ENCODE peak calls at places on chromosome 17, in seven cellular contexts. C is naive thymus-derived CD4-positive, alpha-beta T cell; F is ascending aorta; L is A673; P is mucosa of descending colon; I is heart right ventricle; H is body of pancreas. X is an unnamed sample. For H3K36me3 and H3K9me3, the result is how much of the 10 kb centered on the place peaks cover.

GRCh38 chr17:14334919-14335318 is 34.0 kb downstream of the HS3ST3B1 start:
- DNase-seq in C (no peak), F (no peak), L (no peak), P (no peak), I (peak), H (no peak), X (no peak)

GRCh38 chr17:19750835-19751234 is 2.7 kb upstream of the ALDH3A1 start:
- DNase-seq in C (no peak), F (no peak), L (no peak), P (no peak), I (no peak), H (no peak), X (no peak)

GRCh38 chr17:66373944-66374817 is 71.8 kb downstream of the PRKCA start:
- DNase-seq in C (peak), F (no peak), L (peak), P (peak), I (peak), H (peak), X (peak)

GRCh38 chr17:9151091-9151490 is 129.8 kb downstream of the NTN1 start:
- DNase-seq in C (no peak), F (no peak), L (no peak), P (no peak), I (no peak), H (peak), X (no peak)

GRCh38 chr17:58060596-58061191 is 22.5 kb upstream of the DYNLL2 start:
- DNase-seq in C (no peak), F (no peak), L (no peak), P (peak), I (peak), H (peak), X (no peak)

GRCh38 chr17:49699967-49700575 is 7.7 kb downstream of the SLC35B1 start:
- DNase-seq in C (no peak), F (no peak), L (no peak), P (no peak), I (peak), H (no peak), X (no peak)

GRCh38 chr17:77887464-77888241 is 70.8 kb upstream of the TNRC6C start:
- DNase-seq in C (peak), F (peak), L (peak), P (peak), I (peak), H (peak), X (peak)

GRCh38 chr17:4074831-4075495 is 67.9 kb downstream of the ZZEF1 start:
- DNase-seq in C (peak), F (no peak), L (peak), P (no peak), I (no peak), H (peak), X (peak)

GRCh38 chr17:30321314-30321713 is 12.5 kb downstream of the TMIGD1 start:
- DNase-seq in C (no peak), F (no peak), L (no peak), P (no peak), I (no peak), H (no peak), X (no peak)

GRCh38 chr17:10463402-10463801 is 6.0 kb downstream of the MYH4 start:
- DNase-seq in C (no peak), F (no peak), L (peak), P (no peak), I (no peak), H (no peak), X (no peak)

GRCh38 chr17:3845361-3845753 is 689 bp downstream of the NCBP3 start:
- DNase-seq in C (no peak), F (no peak), L (no peak), P (no peak), I (no peak), H (no peak), X (peak)

GRCh38 chr17:38402897-38403296 is 25.4 kb upstream of the ARHGAP23 start:
- DNase-seq in C (no peak), F (no peak), L (no peak), P (no peak), I (no peak), H (no peak), X (no peak)

GRCh38 chr17:27293359-27293897 is 486 bp upstream of the WSB1 start:
- DNase-seq in C (peak), F (no peak), L (no peak), P (peak), I (no peak), H (peak), X (peak)

GRCh38 chr17:38777641-38778250 is 21.6 kb downstream of the PIP4K2B start:
- DNase-seq in C (no peak), F (no peak), L (no peak), P (no peak), I (no peak), H (no peak), X (no peak)

GRCh38 chr17:80477647-80478478 is 1.5 kb upstream of the NPTX1 start:
- DNase-seq in C (no peak), F (no peak), L (peak), P (no peak), I (peak), H (no peak), X (no peak)
- H3K4me3 ChIP-seq in C (no peak), F (peak), L (no peak), P (no peak), I (peak), H (no peak), X (no peak)

DNA sequence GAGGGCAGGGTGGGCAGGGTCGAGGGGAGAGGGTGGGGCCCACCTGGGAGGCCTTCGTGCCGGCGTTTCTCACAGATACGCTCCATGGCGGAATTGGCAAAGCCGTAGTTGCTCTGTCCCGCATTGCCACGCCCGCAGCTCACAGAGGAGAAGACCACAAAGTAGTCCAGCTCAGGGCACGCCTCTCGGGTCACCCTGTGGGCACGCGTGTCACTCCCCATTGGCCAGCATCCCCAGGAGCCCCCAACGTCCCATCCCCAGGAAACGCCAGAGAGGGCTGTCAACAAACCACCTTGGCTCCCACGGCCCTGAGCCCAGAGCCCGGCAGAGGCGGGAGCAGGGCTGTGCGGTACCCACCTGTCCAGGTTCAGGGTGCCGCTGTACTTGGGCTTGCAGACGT is 16.1 kb downstream of the FASN start:
- DNase-seq in C (no peak), F (no peak), L (no peak), P (no peak), I (no peak), H (no peak), X (no peak)
- H3K36me3 ChIP-seq in C (half or more), F (half or more), L (half or more), P (under half), I (half or more), H (under half), X (under half)

GRCh38 chr17:65043802-65044201 is 12.7 kb downstream of the GNA13 start:
- DNase-seq in C (no peak), F (no peak), L (no peak), P (no peak), I (no peak), H (no peak), X (no peak)
- H3K9me3 ChIP-seq in C (under half), F (under half), L (under half), P (under half), I (under half), H (under half), X (under half)

GRCh38 chr17:416293-417206 is 63.9 kb upstream of the RPH3AL start:
- DNase-seq in C (peak), F (no peak), L (no peak), P (no peak), I (no peak), H (no peak), X (no peak)
- H3K4me3 ChIP-seq in C (peak), F (no peak), L (no peak), P (no peak), I (no peak), H (no peak), X (peak)

GRCh38 chr17:82720204-82720603 is 3.7 kb downstream of the FN3KRP start:
- DNase-seq in C (no peak), F (no peak), L (no peak), P (no peak), I (no peak), H (no peak), X (no peak)

GRCh38 chr17:82726427-82726826 is 9.0 kb upstream of the FN3K start:
- DNase-seq in C (no peak), F (no peak), L (no peak), P (no peak), I (no peak), H (no peak), X (no peak)

GRCh38 chr17:82718986-82719685 is 2.6 kb downstream of the FN3KRP start:
- DNase-seq in C (no peak), F (no peak), L (no peak), P (no peak), I (no peak), H (no peak), X (no peak)

GRCh38 chr17:82723169-82723807 is 6.8 kb downstream of the FN3KRP start:
- DNase-seq in C (no peak), F (no peak), L (no peak), P (no peak), I (no peak), H (no peak), X (no peak)

GRCh38 chr17:82722341-82723013 is 6.0 kb downstream of the FN3KRP start:
- DNase-seq in C (no peak), F (no peak), L (no peak), P (no peak), I (no peak), H (no peak), X (no peak)
- H3K36me3 ChIP-seq in C (half or more), F (half or more), L (under half), P (under half), I (half or more), H (under half), X (under half)

DNA sequence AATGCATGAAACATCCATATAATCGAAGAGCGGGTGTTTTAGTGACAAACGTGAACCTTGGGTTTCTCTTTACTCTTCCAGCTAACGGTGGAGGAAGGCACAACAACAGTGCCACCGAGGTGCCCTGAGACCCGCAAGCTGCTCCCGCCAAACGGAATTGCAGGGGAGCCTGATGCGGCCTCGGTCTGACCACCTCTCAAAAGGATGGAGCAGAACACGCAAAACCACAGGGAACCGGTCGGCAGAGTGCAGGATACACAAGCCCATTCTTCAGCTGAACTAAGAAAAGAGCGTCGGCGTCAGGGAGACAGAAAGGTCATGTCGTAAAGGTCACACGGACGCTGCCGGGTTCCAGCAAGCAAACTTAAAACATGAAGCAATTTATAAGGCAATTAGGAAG is 109.5 kb upstream of the ZNF750 start:
- DNase-seq in C (no peak), F (no peak), L (no peak), P (no peak), I (no peak), H (no peak), X (no peak)
- H3K9me3 ChIP-seq in C (under half), F (under half), L (half or more), P (under half), I (under half), H (under half), X (under half)

GRCh38 chr17:61410555-61411089 is 11.0 kb downstream of the TBX2 start:
- DNase-seq in C (peak), F (peak), L (peak), P (peak), I (peak), H (peak), X (peak)

GRCh38 chr17:61411114-61411943 is 11.7 kb downstream of the TBX2 start:
- DNase-seq in C (peak), F (peak), L (peak), P (peak), I (peak), H (no peak), X (no peak)

GRCh38 chr17:61408151-61409041 is 8.8 kb downstream of the TBX2 start:
- DNase-seq in C (no peak), F (peak), L (no peak), P (peak), I (no peak), H (no peak), X (no peak)

GRCh38 chr17:61410100-61410551 is 10.5 kb downstream of the TBX2 start:
- DNase-seq in C (no peak), F (peak), L (no peak), P (peak), I (peak), H (no peak), X (no peak)

GRCh38 chr17:61409301-61410099 is 9.9 kb downstream of the TBX2 start:
- DNase-seq in C (no peak), F (peak), L (peak), P (peak), I (peak), H (peak), X (no peak)
- H3K4me3 ChIP-seq in C (peak), F (peak), L (peak), P (no peak), I (peak), H (no peak), X (no peak)

GRCh38 chr17:63817736-63818385 is 9.4 kb upstream of the PSMC5 start:
- DNase-seq in C (no peak), F (no peak), L (no peak), P (no peak), I (no peak), H (no peak), X (no peak)
- H3K36me3 ChIP-seq in C (half or more), F (half or more), L (half or more), P (under half), I (half or more), H (under half), X (half or more)

X was measured in CD4-positive, CD25-positive, alpha-beta regulatory T cell.